ENCODE peak calls at places on chromosomes 4 and X, in nine cellular contexts. One of them, this sample, is unnamed.

GRCh38 chrX:110086916-110087484 is 84.1 kb downstream of the TMEM164 start:
- DNase-seq in PC-3: peak
- DNase-seq in stomach: no peak
- DNase-seq in IMR-90: peak
- DNase-seq in fibroblast of the aortic adventitia: peak
- DNase-seq in neural crest cell: no peak
- DNase-seq in hepatocyte: peak
- DNase-seq in body of pancreas: no peak
- DNase-seq in cardiac fibroblast: peak
- DNase-seq in this sample: peak

GRCh38 chrX:24479924-24480722 is 15.0 kb downstream of the PDK3 start:
- DNase-seq in IMR-90: peak
- DNase-seq in body of pancreas: no peak
- DNase-seq in hepatocyte: no peak
- DNase-seq in PC-3: peak
- DNase-seq in stomach: no peak
- DNase-seq in fibroblast of the aortic adventitia: no peak
- DNase-seq in neural crest cell: no peak
- DNase-seq in cardiac fibroblast: no peak
- DNase-seq in this sample: peak

GRCh38 chrX:67759018-67759417 is 215.2 kb downstream of the AR start:
- DNase-seq in hepatocyte: no peak
- DNase-seq in PC-3: no peak
- DNase-seq in body of pancreas: no peak
- DNase-seq in neural crest cell: no peak
- DNase-seq in IMR-90: no peak
- DNase-seq in stomach: no peak
- DNase-seq in cardiac fibroblast: no peak
- DNase-seq in fibroblast of the aortic adventitia: no peak
- DNase-seq in this sample: no peak

GRCh38 chrX:138191998-138192397 is 519.5 kb downstream of the FGF13 start:
- DNase-seq in PC-3: peak
- DNase-seq in neural crest cell: peak
- DNase-seq in fibroblast of the aortic adventitia: peak
- DNase-seq in IMR-90: peak
- DNase-seq in hepatocyte: peak
- DNase-seq in body of pancreas: peak
- DNase-seq in cardiac fibroblast: peak
- DNase-seq in stomach: no peak
- DNase-seq in this sample: peak

GRCh38 chr4:142984871-142985585 is 138.9 kb upstream of the INPP4B start:
- DNase-seq in body of pancreas: peak
- DNase-seq in IMR-90: peak
- DNase-seq in PC-3: peak
- DNase-seq in cardiac fibroblast: peak
- DNase-seq in neural crest cell: no peak
- DNase-seq in stomach: no peak
- DNase-seq in hepatocyte: peak
- DNase-seq in fibroblast of the aortic adventitia: peak
- DNase-seq in this sample: peak

GRCh38 chrX:71514367-71515038 is 18.4 kb upstream of the OGT start:
- DNase-seq in cardiac fibroblast: no peak
- DNase-seq in PC-3: no peak
- DNase-seq in neural crest cell: no peak
- DNase-seq in stomach: no peak
- DNase-seq in hepatocyte: no peak
- DNase-seq in IMR-90: no peak
- DNase-seq in fibroblast of the aortic adventitia: no peak
- DNase-seq in body of pancreas: no peak
- DNase-seq in this sample: no peak

GRCh38 chr4:137739391-137739790 is 207.1 kb upstream of the PCDH18 start:
- DNase-seq in stomach: no peak
- DNase-seq in body of pancreas: no peak
- DNase-seq in fibroblast of the aortic adventitia: no peak
- DNase-seq in neural crest cell: no peak
- DNase-seq in IMR-90: no peak
- DNase-seq in hepatocyte: no peak
- DNase-seq in cardiac fibroblast: no peak
- DNase-seq in PC-3: no peak
- DNase-seq in this sample: no peak

GRCh38 chr4:108850407-108850709 is 87.5 kb upstream of the ETNPPL start:
- DNase-seq in cardiac fibroblast: no peak
- DNase-seq in body of pancreas: no peak
- DNase-seq in hepatocyte: no peak
- DNase-seq in stomach: no peak
- DNase-seq in PC-3: no peak
- DNase-seq in neural crest cell: no peak
- DNase-seq in fibroblast of the aortic adventitia: no peak
- DNase-seq in IMR-90: no peak
- DNase-seq in this sample: no peak

GRCh38 chr4:99201687-99202086 is 17.4 kb downstream of the ADH6 start:
- DNase-seq in neural crest cell: no peak
- DNase-seq in IMR-90: peak
- DNase-seq in PC-3: no peak
- DNase-seq in stomach: no peak
- DNase-seq in cardiac fibroblast: peak
- DNase-seq in body of pancreas: no peak
- DNase-seq in fibroblast of the aortic adventitia: peak
- DNase-seq in hepatocyte: no peak
- DNase-seq in this sample: no peak

GRCh38 chr4:44927361-44928061 is 201.2 kb upstream of the GNPDA2 start:
- DNase-seq in hepatocyte: peak
- DNase-seq in neural crest cell: no peak
- DNase-seq in stomach: no peak
- DNase-seq in IMR-90: peak
- DNase-seq in PC-3: peak
- DNase-seq in cardiac fibroblast: peak
- DNase-seq in body of pancreas: no peak
- DNase-seq in fibroblast of the aortic adventitia: peak
- DNase-seq in this sample: peak
- TF ChIP-seq CTCF in hepatocyte: peak
- TF ChIP-seq CTCF in neural crest cell: peak
- TF ChIP-seq CTCF in stomach: no peak
- TF ChIP-seq CTCF in IMR-90: peak
- TF ChIP-seq CTCF in PC-3: peak
- TF ChIP-seq CTCF in cardiac fibroblast: peak
- TF ChIP-seq CTCF in body of pancreas: peak
- TF ChIP-seq CTCF in fibroblast of the aortic adventitia: peak
- TF ChIP-seq CTCF in this sample: peak

DNA sequence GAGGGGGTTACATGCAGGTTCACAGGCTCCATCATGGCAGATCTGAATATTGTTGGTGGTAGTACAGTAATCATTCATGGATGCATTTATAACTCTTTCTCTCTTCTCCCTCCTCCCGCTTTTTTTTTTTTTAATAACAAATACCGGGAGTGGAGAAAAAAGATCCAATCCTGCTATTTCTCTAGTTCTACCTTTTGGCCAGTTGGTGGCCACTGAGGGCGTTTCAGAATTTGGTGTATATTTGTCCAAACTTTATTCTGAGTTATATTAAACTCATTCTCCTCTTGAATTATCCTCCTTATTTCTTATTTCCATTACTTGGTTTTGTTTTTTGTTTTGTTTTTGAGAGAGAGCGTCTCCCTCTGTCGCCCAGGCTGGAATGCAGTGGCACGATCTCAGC is 74.8 kb downstream of the HMGB2 start:
- DNase-seq in PC-3: no peak
- DNase-seq in cardiac fibroblast: no peak
- DNase-seq in stomach: no peak
- DNase-seq in fibroblast of the aortic adventitia: no peak
- DNase-seq in IMR-90: no peak
- DNase-seq in neural crest cell: no peak
- DNase-seq in hepatocyte: no peak
- DNase-seq in body of pancreas: no peak
- DNase-seq in this sample: no peak
- TF ChIP-seq CTCF in PC-3: no peak
- TF ChIP-seq CTCF in cardiac fibroblast: peak
- TF ChIP-seq CTCF in stomach: no peak
- TF ChIP-seq CTCF in fibroblast of the aortic adventitia: peak
- TF ChIP-seq CTCF in IMR-90: peak
- TF ChIP-seq CTCF in neural crest cell: peak
- TF ChIP-seq CTCF in hepatocyte: no peak
- TF ChIP-seq CTCF in body of pancreas: no peak
- TF ChIP-seq CTCF in this sample: no peak

GRCh38 chr4:26860157-26860921 is at the start of gene STIM2:
- DNase-seq in stomach: peak
- DNase-seq in hepatocyte: peak
- DNase-seq in body of pancreas: peak
- DNase-seq in cardiac fibroblast: peak
- DNase-seq in fibroblast of the aortic adventitia: peak
- DNase-seq in PC-3: peak
- DNase-seq in neural crest cell: peak
- DNase-seq in IMR-90: peak
- DNase-seq in this sample: peak
- TF ChIP-seq CTCF in stomach: no peak
- TF ChIP-seq CTCF in hepatocyte: peak
- TF ChIP-seq CTCF in body of pancreas: peak
- TF ChIP-seq CTCF in cardiac fibroblast: peak
- TF ChIP-seq CTCF in fibroblast of the aortic adventitia: peak
- TF ChIP-seq CTCF in PC-3: no peak
- TF ChIP-seq CTCF in neural crest cell: peak
- TF ChIP-seq CTCF in IMR-90: peak
- TF ChIP-seq CTCF in this sample: no peak

DNA sequence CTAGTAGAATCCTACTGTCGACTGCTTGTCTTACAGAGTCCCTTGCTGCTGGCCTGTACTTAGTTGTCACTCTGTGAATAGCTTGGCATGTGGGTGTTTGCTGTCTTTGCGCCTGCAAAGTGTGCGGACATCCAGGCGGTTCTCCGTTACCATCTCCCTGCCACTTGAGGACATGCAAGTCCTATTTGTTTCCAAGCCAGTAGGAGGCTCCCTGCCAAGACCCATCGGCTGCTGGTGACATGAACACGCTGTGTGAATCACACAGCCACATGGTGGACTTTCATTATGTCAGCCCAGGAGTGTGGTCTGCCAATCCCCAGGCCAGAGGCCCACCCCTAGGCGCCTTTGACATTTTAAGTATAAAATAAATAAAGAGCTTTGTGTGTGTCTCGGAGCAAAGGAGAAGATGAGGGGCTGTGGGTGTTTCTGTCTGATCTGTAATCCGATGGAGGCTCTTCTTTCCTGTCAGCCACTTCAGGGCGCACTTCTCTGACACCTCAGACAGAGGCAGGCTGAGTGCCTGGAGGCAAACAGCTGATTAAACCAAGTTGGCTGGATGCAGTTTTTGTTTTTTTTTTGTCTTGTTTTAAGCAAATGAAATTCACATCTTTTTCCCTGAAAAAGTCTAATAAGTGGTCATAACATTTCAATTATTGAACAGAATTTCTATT is 51.5 kb downstream of the ALPK1 start:
- DNase-seq in neural crest cell: peak
- DNase-seq in IMR-90: peak
- DNase-seq in body of pancreas: peak
- DNase-seq in hepatocyte: peak
- DNase-seq in stomach: no peak
- DNase-seq in PC-3: peak
- DNase-seq in cardiac fibroblast: peak
- DNase-seq in fibroblast of the aortic adventitia: peak
- DNase-seq in this sample: no peak
- TF ChIP-seq CTCF in neural crest cell: peak
- TF ChIP-seq CTCF in IMR-90: peak
- TF ChIP-seq CTCF in body of pancreas: no peak
- TF ChIP-seq CTCF in hepatocyte: peak
- TF ChIP-seq CTCF in stomach: no peak
- TF ChIP-seq CTCF in PC-3: peak
- TF ChIP-seq CTCF in cardiac fibroblast: peak
- TF ChIP-seq CTCF in fibroblast of the aortic adventitia: no peak
- TF ChIP-seq CTCF in this sample: no peak

GRCh38 chr4:31788676-31789075 is 1068.5 kb downstream of the PCDH7 start:
- DNase-seq in IMR-90: no peak
- DNase-seq in stomach: no peak
- DNase-seq in neural crest cell: no peak
- DNase-seq in PC-3: no peak
- DNase-seq in body of pancreas: no peak
- DNase-seq in fibroblast of the aortic adventitia: no peak
- DNase-seq in hepatocyte: no peak
- DNase-seq in cardiac fibroblast: no peak
- DNase-seq in this sample: no peak

GRCh38 chr4:31791666-31792065 is 1071.5 kb downstream of the PCDH7 start:
- DNase-seq in stomach: no peak
- DNase-seq in fibroblast of the aortic adventitia: no peak
- DNase-seq in cardiac fibroblast: no peak
- DNase-seq in hepatocyte: no peak
- DNase-seq in body of pancreas: no peak
- DNase-seq in neural crest cell: no peak
- DNase-seq in PC-3: no peak
- DNase-seq in IMR-90: no peak
- DNase-seq in this sample: no peak

DNA sequence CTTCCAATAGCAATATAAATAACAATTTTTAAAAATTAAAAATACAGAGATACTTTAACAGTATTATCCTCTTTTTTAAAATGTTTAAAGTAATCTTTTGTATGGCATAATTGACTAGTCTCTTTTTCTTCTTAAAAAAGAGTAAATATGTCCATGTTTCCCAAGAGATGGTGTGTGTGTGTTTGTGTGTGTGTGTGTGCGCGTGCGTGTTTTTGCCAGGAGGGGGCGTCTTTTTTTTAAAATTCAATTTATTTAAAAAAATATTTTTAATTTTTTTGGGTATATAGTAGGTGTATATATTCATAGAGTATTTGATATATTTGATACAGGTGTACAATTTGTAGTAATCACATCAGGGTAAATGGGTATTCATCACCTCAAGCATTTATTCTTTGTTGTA is 1073.7 kb downstream of the PCDH7 start:
- DNase-seq in stomach: no peak
- DNase-seq in PC-3: peak
- DNase-seq in body of pancreas: no peak
- DNase-seq in hepatocyte: no peak
- DNase-seq in fibroblast of the aortic adventitia: no peak
- DNase-seq in IMR-90: no peak
- DNase-seq in cardiac fibroblast: no peak
- DNase-seq in neural crest cell: no peak
- DNase-seq in this sample: no peak
- TF ChIP-seq CTCF in stomach: no peak
- TF ChIP-seq CTCF in PC-3: peak
- TF ChIP-seq CTCF in body of pancreas: no peak
- TF ChIP-seq CTCF in hepatocyte: peak
- TF ChIP-seq CTCF in fibroblast of the aortic adventitia: peak
- TF ChIP-seq CTCF in IMR-90: peak
- TF ChIP-seq CTCF in cardiac fibroblast: peak
- TF ChIP-seq CTCF in neural crest cell: peak
- TF ChIP-seq CTCF in this sample: no peak

GRCh38 chr4:47510036-47510435 is 25.0 kb downstream of the ATP10D start:
- DNase-seq in cardiac fibroblast: no peak
- DNase-seq in neural crest cell: no peak
- DNase-seq in fibroblast of the aortic adventitia: no peak
- DNase-seq in hepatocyte: no peak
- DNase-seq in PC-3: no peak
- DNase-seq in body of pancreas: no peak
- DNase-seq in stomach: no peak
- DNase-seq in IMR-90: no peak
- DNase-seq in this sample: no peak

GRCh38 chr4:47505666-47506065 is 20.6 kb downstream of the ATP10D start:
- DNase-seq in IMR-90: no peak
- DNase-seq in fibroblast of the aortic adventitia: no peak
- DNase-seq in hepatocyte: no peak
- DNase-seq in stomach: no peak
- DNase-seq in PC-3: no peak
- DNase-seq in neural crest cell: no peak
- DNase-seq in body of pancreas: no peak
- DNase-seq in cardiac fibroblast: no peak
- DNase-seq in this sample: no peak

GRCh38 chr4:47513493-47513892 is 28.4 kb downstream of the ATP10D start:
- DNase-seq in IMR-90: no peak
- DNase-seq in neural crest cell: no peak
- DNase-seq in fibroblast of the aortic adventitia: no peak
- DNase-seq in cardiac fibroblast: no peak
- DNase-seq in stomach: no peak
- DNase-seq in hepatocyte: no peak
- DNase-seq in body of pancreas: no peak
- DNase-seq in PC-3: no peak
- DNase-seq in this sample: no peak

GRCh38 chr4:47510506-47511143 is 25.6 kb downstream of the ATP10D start:
- DNase-seq in PC-3: peak
- DNase-seq in neural crest cell: no peak
- DNase-seq in stomach: no peak
- DNase-seq in hepatocyte: no peak
- DNase-seq in body of pancreas: no peak
- DNase-seq in cardiac fibroblast: peak
- DNase-seq in IMR-90: peak
- DNase-seq in fibroblast of the aortic adventitia: peak
- DNase-seq in this sample: no peak
- TF ChIP-seq CTCF in PC-3: peak
- TF ChIP-seq CTCF in neural crest cell: peak
- TF ChIP-seq CTCF in stomach: no peak
- TF ChIP-seq CTCF in hepatocyte: peak
- TF ChIP-seq CTCF in body of pancreas: peak
- TF ChIP-seq CTCF in cardiac fibroblast: peak
- TF ChIP-seq CTCF in IMR-90: peak
- TF ChIP-seq CTCF in fibroblast of the aortic adventitia: peak
- TF ChIP-seq CTCF in this sample: no peak